ENCODE peak calls at places on chromosome 7, in six cellular contexts. C is mesenteric fat pad, A is K562, N is T1000, Y is gastrocnemius medialis, H is retina. R is an unnamed sample.

GRCh38 chr7:21999896-22000295 is 54.2 kb upstream of the CDCA7L start:
- DNase-seq in C (no peak), A (no peak), N (no peak), Y (no peak), H (no peak), R (no peak)

GRCh38 chr7:135253851-135254815 is 20.5 kb downstream of the STRA8 start:
- DNase-seq in C (peak), A (no peak), N (peak), Y (peak), H (no peak), R (peak)

GRCh38 chr7:78516450-78516849 is 717.9 kb downstream of the PHTF2 start:
- DNase-seq in C (no peak), A (no peak), N (no peak), Y (no peak), H (no peak), R (no peak)

GRCh38 chr7:148277042-148277660 is 313.4 kb upstream of the C7orf33 start:
- DNase-seq in C (no peak), A (no peak), N (no peak), Y (no peak), H (no peak), R (no peak)

GRCh38 chr7:68187549-68187948 is 1190.9 kb downstream of the TYW1 start:
- DNase-seq in C (no peak), A (no peak), N (no peak), Y (no peak), H (peak), R (peak)

GRCh38 chr7:130982160-130982638 is 248.2 kb upstream of the KLF14 start:
- DNase-seq in C (no peak), A (peak), N (no peak), Y (no peak), H (no peak), R (peak)

GRCh38 chr7:91749418-91749817 is 131.1 kb downstream of the MTERF1 start:
- DNase-seq in C (no peak), A (no peak), N (no peak), Y (no peak), H (no peak), R (no peak)

GRCh38 chr7:2529161-2530075 is 9.8 kb downstream of the LFNG start:
- DNase-seq in C (no peak), A (no peak), N (peak), Y (peak), H (no peak), R (peak)

GRCh38 chr7:28190077-28190476 is 9.5 kb upstream of the JAZF1 start:
- DNase-seq in C (no peak), A (no peak), N (no peak), Y (no peak), H (no peak), R (peak)

GRCh38 chr7:20959281-20959680 is 172.6 kb upstream of the SP8 start:
- DNase-seq in C (no peak), A (no peak), N (no peak), Y (no peak), H (no peak), R (no peak)

GRCh38 chr7:128835790-128836641 is 5.8 kb downstream of the FLNC start:
- DNase-seq in C (no peak), A (no peak), N (no peak), Y (no peak), H (no peak), R (no peak)

GRCh38 chr7:82291931-82292330 is 151.6 kb downstream of the CACNA2D1 start:
- DNase-seq in C (no peak), A (no peak), N (no peak), Y (no peak), H (no peak), R (no peak)

GRCh38 chr7:84506151-84506550 is 311.6 kb upstream of the SEMA3A start:
- DNase-seq in C (no peak), A (no peak), N (no peak), Y (no peak), H (no peak), R (no peak)

GRCh38 chr7:141654551-141654950 is 47.4 kb downstream of the DENND11 start:
- DNase-seq in C (no peak), A (peak), N (no peak), Y (no peak), H (peak), R (peak)